ENCODE peak calls at places on chromosomes 11 and 22, in seven cellular contexts. M, U, N, I, O, W and L are unnamed samples.

GRCh38 chr11:2138436-2139117 is 612 bp downstream of the IGF2 start:
- DNase-seq in U (no peak), M (peak), O (no peak), W (no peak), N (peak), I (no peak), L (no peak)

GRCh38 chr11:117374316-117374715 is 46.7 kb downstream of the CEP164 start:
- DNase-seq in O (no peak), M (no peak), N (no peak), I (no peak), W (no peak), U (no peak), L (no peak)

GRCh38 chr22:24099661-24100060 is 81.6 kb upstream of the SUSD2 start:
- DNase-seq in I (no peak), W (peak), O (no peak), N (no peak), M (no peak), U (no peak), L (no peak)

GRCh38 chr22:36331306-36331911 is 56.4 kb downstream of the MYH9 start:
- DNase-seq in U (peak), O (peak), W (no peak), I (peak), N (peak), M (peak), L (peak)

GRCh38 chr22:23223566-23224317 is 43.4 kb downstream of the BCR start:
- DNase-seq in M (no peak), W (no peak), N (no peak), U (no peak), O (no peak), I (no peak), L (no peak)

GRCh38 chr11:123185326-123185725 is 9.7 kb downstream of the CLMP start:
- DNase-seq in U (no peak), O (no peak), N (no peak), W (no peak), M (no peak), I (no peak), L (no peak)

GRCh38 chr11:65662802-65663633 is at the start of gene RELA:
- DNase-seq in N (peak), U (peak), M (peak), O (peak), W (peak), I (peak), L (peak)

GRCh38 chr11:110355011-110355744 is 58.8 kb upstream of the RDX start:
- DNase-seq in M (no peak), N (peak), I (no peak), O (no peak), W (no peak), U (peak), L (no peak)

GRCh38 chr22:17562906-17563870 is at the start of gene SLC25A18:
- DNase-seq in W (no peak), N (no peak), U (no peak), I (peak), M (peak), O (no peak), L (no peak)

GRCh38 chr11:16082532-16083055 is 273.8 kb downstream of the SOX6 start:
- DNase-seq in N (no peak), M (no peak), I (no peak), U (no peak), W (no peak), O (no peak), L (no peak)

GRCh38 chr11:67646535-67647336 is 3.8 kb downstream of the ACY3 start:
- DNase-seq in M (no peak), N (no peak), O (no peak), U (no peak), W (no peak), I (no peak), L (no peak)

GRCh38 chr22:31244044-31244942 is 32.2 kb downstream of the LIMK2 start:
- DNase-seq in U (peak), W (no peak), M (peak), N (peak), I (peak), O (no peak), L (no peak)

GRCh38 chr11:2196970-2197770 is 25.6 kb upstream of the TH start:
- DNase-seq in N (peak), I (peak), U (peak), M (peak), W (peak), O (no peak), L (no peak)

GRCh38 chr22:36466258-36466657 is 15.2 kb downstream of the TXN2 start:
- DNase-seq in N (no peak), O (no peak), I (no peak), W (no peak), U (no peak), M (no peak), L (no peak)

GRCh38 chr11:86620796-86621575 is 51.4 kb downstream of the ME3 start:
- DNase-seq in N (no peak), O (no peak), U (no peak), M (peak), W (no peak), I (peak), L (peak)

GRCh38 chr11:44652901-44653644 is 73.7 kb upstream of the TSPAN18 start:
- DNase-seq in U (no peak), I (no peak), M (no peak), O (no peak), N (peak), W (no peak), L (no peak)

GRCh38 chr11:46251954-46252353 is 25.5 kb upstream of the CREB3L1 start:
- DNase-seq in W (no peak), N (no peak), I (no peak), O (no peak), M (no peak), U (no peak), L (no peak)

GRCh38 chr11:132983289-132983688 is 549.0 kb downstream of the OPCML start:
- DNase-seq in N (no peak), U (no peak), M (no peak), I (no peak), W (no peak), O (no peak), L (no peak)

GRCh38 chr22:35330258-35330861 is 30.7 kb downstream of the TOM1 start:
- DNase-seq in O (peak), N (peak), U (no peak), I (peak), W (no peak), M (peak), L (no peak)

GRCh38 chr11:64073542-64073941 is 37.8 kb downstream of the FLRT1 start:
- DNase-seq in W (no peak), U (no peak), I (no peak), M (no peak), N (no peak), O (no peak), L (no peak)

GRCh38 chr22:33054276-33054675 is 3.9 kb downstream of the SYN3 start:
- DNase-seq in I (no peak), N (no peak), W (no peak), U (no peak), M (no peak), O (no peak), L (no peak)

GRCh38 chr11:2780850-2781412 is 81.1 kb upstream of the KCNQ1OT1 start:
- DNase-seq in W (no peak), O (no peak), N (no peak), M (no peak), I (no peak), U (no peak), L (no peak)

GRCh38 chr11:68383976-68384501 is 71.6 kb downstream of the LRP5 start:
- DNase-seq in N (peak), I (peak), W (no peak), O (no peak), M (peak), U (peak), L (no peak)

GRCh38 chr11:31956310-31956709 is 134.6 kb upstream of the RCN1 start:
- DNase-seq in U (no peak), O (no peak), W (no peak), I (peak), M (no peak), N (no peak), L (no peak)

GRCh38 chr22:41949297-41949965 is 2.5 kb upstream of the CENPM start:
- DNase-seq in N (no peak), W (no peak), M (no peak), I (no peak), O (no peak), U (no peak), L (no peak)

GRCh38 chr11:127895776-127896175 is 691.6 kb downstream of the ETS1 start:
- DNase-seq in U (no peak), M (no peak), W (no peak), O (no peak), I (no peak), N (no peak), L (no peak)

GRCh38 chr11:113131036-113131775 is 170.0 kb downstream of the NCAM1 start:
- DNase-seq in I (peak), M (no peak), O (no peak), W (no peak), N (no peak), U (no peak), L (no peak)

GRCh38 chr11:128595221-128595620 is 7.9 kb upstream of the ETS1 start:
- DNase-seq in U (no peak), I (peak), W (no peak), N (peak), M (no peak), O (no peak), L (no peak)

GRCh38 chr11:87573708-87574107 is 536.0 kb downstream of the TMEM135 start:
- DNase-seq in I (no peak), U (no peak), N (no peak), W (no peak), O (no peak), M (no peak), L (no peak)

GRCh38 chr22:38751422-38752346 is 4.1 kb downstream of the SUN2 start:
- DNase-seq in U (no peak), M (peak), W (peak), O (no peak), I (no peak), N (no peak), L (no peak)

GRCh38 chr11:74272276-74272675 is 39.2 kb downstream of the P4HA3 start:
- DNase-seq in M (no peak), W (no peak), N (no peak), U (no peak), I (no peak), O (no peak), L (no peak)

GRCh38 chr11:132008872-132009271 is 638.5 kb downstream of the NTM start:
- DNase-seq in W (no peak), M (no peak), U (no peak), O (no peak), I (no peak), N (no peak), L (no peak)

GRCh38 chr11:85098996-85099395 is 528.1 kb downstream of the DLG2 start:
- DNase-seq in W (no peak), M (no peak), N (no peak), O (no peak), I (no peak), U (no peak), L (no peak)

GRCh38 chr11:102260241-102260640 is 57.0 kb upstream of the BIRC3 start:
- DNase-seq in I (peak), M (no peak), W (no peak), U (no peak), O (no peak), N (peak), L (no peak)

GRCh38 chr22:30892731-30893221 is 75.8 kb downstream of the MORC2 start:
- DNase-seq in M (no peak), I (no peak), U (no peak), N (no peak), W (no peak), O (no peak), L (no peak)

GRCh38 chr22:27757928-27758525 is 43.5 kb downstream of the MN1 start:
- DNase-seq in W (no peak), N (no peak), I (no peak), O (no peak), U (no peak), M (no peak), L (no peak)

GRCh38 chr11:12963051-12963450 is 46.1 kb upstream of the RASSF10 start:
- DNase-seq in N (no peak), U (no peak), M (no peak), W (no peak), O (no peak), I (no peak), L (no peak)

GRCh38 chr11:69250503-69251393 is 43.2 kb upstream of the MYEOV start:
- DNase-seq in U (no peak), O (no peak), M (no peak), I (no peak), W (no peak), N (no peak), L (no peak)

GRCh38 chr11:28833670-28834069 is 725.5 kb downstream of the METTL15 start:
- DNase-seq in N (peak), U (peak), O (peak), M (no peak), I (peak), W (no peak), L (peak)

DNA sequence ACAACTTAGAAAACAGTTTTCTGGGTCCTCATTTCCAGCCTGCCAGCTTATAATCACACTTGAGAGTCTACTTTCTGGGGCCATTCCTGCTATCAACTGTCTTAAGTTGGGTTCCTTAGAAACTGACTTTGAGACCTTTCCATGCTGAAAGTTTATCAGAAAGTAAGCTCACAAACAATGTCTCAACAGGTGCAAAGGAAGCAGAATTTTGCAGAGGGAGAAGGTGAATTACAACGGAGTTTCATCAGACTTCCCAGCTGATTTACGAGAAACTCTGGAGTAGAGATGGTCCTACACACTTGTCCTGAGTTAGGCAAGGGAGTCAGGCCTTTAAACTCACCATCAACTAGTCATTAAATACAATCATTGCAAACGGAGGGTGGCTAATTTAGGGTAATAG is 4.7 kb upstream of the OR52I2 start:
- DNase-seq in N (no peak), O (no peak), I (no peak), W (no peak), M (no peak), U (no peak), L (no peak)
- H3K4me3 ChIP-seq in N (no peak), O (no peak), I (no peak), W (no peak), M (no peak), U (no peak), L (no peak)

DNA sequence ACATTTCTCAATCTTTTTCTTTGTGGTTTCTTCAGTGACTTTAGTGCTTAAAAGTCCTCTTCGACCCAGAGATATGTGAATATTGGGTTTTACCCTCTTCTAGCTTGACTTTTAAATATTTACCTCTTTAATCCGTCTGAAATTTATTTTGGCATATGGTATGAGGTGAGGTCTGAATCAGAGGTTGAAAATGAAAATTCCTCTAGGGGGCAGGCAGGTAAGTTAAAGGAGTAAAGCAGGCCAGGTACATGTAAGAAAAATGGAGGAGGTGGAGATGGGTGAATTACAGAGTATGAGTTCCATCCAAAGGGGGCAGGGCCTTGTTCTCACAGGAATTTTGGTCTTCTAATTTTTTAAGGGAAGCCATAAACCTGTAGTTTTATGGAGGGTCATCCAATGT is 263.8 kb upstream of the NARS2 start:
- DNase-seq in N (no peak), M (no peak), W (no peak), O (no peak), U (no peak), I (no peak), L (no peak)
- TF ChIP-seq CTCF in N (no peak), M (no peak), W (peak), O (no peak), U (no peak), I (no peak), L (no peak)

GRCh38 chr11:4095509-4096230 is 1.1 kb downstream of the RRM1 start:
- DNase-seq in I (peak), N (no peak), O (no peak), U (peak), W (no peak), M (no peak), L (peak)
- H3K4me3 ChIP-seq in I (peak), N (peak), O (peak), U (peak), W (peak), M (peak), L (peak)

GRCh38 chr11:111851636-111852035 is 19.7 kb downstream of the ALG9 start:
- DNase-seq in N (peak), U (no peak), W (no peak), O (no peak), M (no peak), I (peak), L (no peak)
- TF ChIP-seq CTCF in N (peak), U (peak), W (no peak), O (peak), M (peak), I (peak), L (peak)

GRCh38 chr11:83725161-83725560 is 439.0 kb upstream of the CCDC90B start:
- DNase-seq in M (no peak), O (no peak), I (no peak), U (no peak), N (peak), W (no peak), L (no peak)

GRCh38 chr11:83726316-83726715 is 440.1 kb upstream of the CCDC90B start:
- DNase-seq in U (no peak), W (no peak), N (peak), O (no peak), M (no peak), I (no peak), L (no peak)

GRCh38 chr11:83725718-83726117 is 439.6 kb upstream of the CCDC90B start:
- DNase-seq in I (no peak), W (no peak), O (no peak), N (peak), U (no peak), M (no peak), L (no peak)

GRCh38 chr11:83722392-83722791 is 436.2 kb upstream of the CCDC90B start:
- DNase-seq in U (no peak), O (no peak), I (no peak), W (no peak), N (no peak), M (no peak), L (no peak)

DNA sequence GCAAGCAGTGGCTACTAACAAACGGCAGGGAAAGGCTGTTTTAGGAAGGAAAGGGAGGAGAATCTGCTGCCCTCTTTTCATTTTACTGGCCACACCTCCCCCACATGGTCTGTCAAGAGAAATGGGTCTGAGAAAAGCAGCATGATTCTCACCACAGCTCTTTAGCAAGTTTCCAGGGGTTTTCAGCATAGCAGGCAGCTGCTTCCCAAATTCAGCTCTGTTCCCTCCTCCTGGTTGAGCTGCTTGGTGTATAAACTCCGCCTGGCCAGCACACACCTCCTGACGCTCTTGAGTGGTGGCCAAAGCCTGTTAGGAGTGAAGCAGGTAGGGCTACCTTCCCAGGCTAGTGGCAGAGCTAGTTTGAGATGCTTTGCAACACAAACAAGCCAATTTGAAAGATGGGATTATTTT is 438.5 kb upstream of the CCDC90B start:
- DNase-seq in N (peak), M (no peak), I (peak), W (peak), U (peak), O (no peak), L (no peak)
- H3K4me3 ChIP-seq in N (peak), M (peak), I (peak), W (peak), U (no peak), O (no peak), L (no peak)

DNA sequence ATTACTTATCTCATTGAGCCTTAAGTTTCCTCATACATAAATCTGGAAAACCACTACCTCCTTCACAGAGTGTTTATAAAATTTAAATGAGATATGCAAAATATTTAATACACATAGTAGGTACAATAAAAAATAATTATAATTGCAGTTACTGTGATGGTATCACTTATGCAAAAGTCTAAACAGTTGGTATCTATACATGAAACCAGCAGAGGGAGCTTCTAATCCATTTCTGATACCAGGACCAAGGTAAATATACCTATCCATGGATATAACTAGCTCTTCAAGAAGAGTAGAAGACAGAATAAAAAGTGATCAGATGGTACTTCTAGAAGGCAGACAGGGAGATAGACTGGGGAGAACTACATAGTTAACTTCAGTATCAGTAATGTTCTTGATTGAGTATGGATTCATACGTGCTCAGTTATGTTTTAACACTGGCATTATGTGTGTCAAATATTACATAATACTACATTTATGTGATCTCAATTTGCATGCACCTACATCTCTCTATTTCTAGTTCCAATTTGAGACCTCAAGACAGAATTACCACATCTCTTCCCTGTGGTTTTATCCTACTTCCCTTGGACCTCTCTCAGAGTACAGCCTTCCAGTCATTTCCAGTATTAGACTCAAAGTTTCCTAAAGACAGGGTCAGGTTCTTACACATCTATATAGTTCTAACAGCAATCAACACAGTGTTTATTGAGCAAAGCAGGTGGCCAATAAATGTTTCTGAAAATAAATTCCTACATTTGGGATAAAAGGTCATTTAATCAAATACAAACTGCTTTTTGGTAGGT is 13.7 kb upstream of the TSG101 start:
- DNase-seq in U (peak), M (no peak), I (no peak), N (peak), O (no peak), W (no peak), L (no peak)
- TF ChIP-seq CTCF in U (peak), M (peak), I (peak), N (peak), O (no peak), W (peak), L (peak)

GRCh38 chr11:27720277-27720830 is 20.1 kb upstream of the BDNF start:
- DNase-seq in M (no peak), W (no peak), U (peak), O (no peak), I (no peak), N (peak), L (no peak)
- H3K4me3 ChIP-seq in M (no peak), W (no peak), U (peak), O (no peak), I (peak), N (no peak), L (no peak)